ENCODE peak calls at places on chromosomes 12 and 14, in nine cellular contexts. Z is naive thymus-derived CD4-positive, alpha-beta T cell; R is colonic mucosa; F is CD4-positive, CD25-positive, alpha-beta regulatory T cell; H is GM23248; X is tibial nerve; N is mesendoderm; Y is left ventricle myocardium inferior; P is hepatocyte. D is an unnamed sample.

GRCh38 chr14:50741571-50741970 is 73.5 kb upstream of the SAV1 start:
- DNase-seq in Z (no peak), R (no peak), F (peak; percentile 56), H (peak; percentile 39), X (no peak), N (peak; percentile 14), Y (no peak), P (no peak), D (no peak)

GRCh38 chr12:68370667-68371066 is 38.5 kb upstream of the MDM1 start:
- DNase-seq in Z (no peak), R (no peak), F (no peak), H (no peak), X (no peak), N (no peak), Y (no peak), P (no peak), D (no peak)

GRCh38 chr12:13097526-13097925 is 5.9 kb downstream of the GSG1 start:
- DNase-seq in Z (no peak), R (no peak), F (no peak), H (peak; percentile 69), X (no peak), N (no peak), Y (peak; percentile 30), P (no peak), D (no peak)

GRCh38 chr14:90450151-90450550 is 53.3 kb downstream of the CALM1 start:
- DNase-seq in Z (no peak), R (no peak), F (no peak), H (no peak), X (no peak), N (no peak), Y (no peak), P (no peak), D (no peak)

GRCh38 chr14:38129705-38130104 is 78.0 kb upstream of the SSTR1 start:
- DNase-seq in Z (peak; percentile 8), R (no peak), F (no peak), H (no peak), X (no peak), N (no peak), Y (no peak), P (no peak), D (no peak)

GRCh38 chr12:55957106-55957859 is 8.6 kb downstream of the PMEL start:
- DNase-seq in Z (no peak), R (peak; percentile 79), F (no peak), H (no peak), X (no peak), N (no peak), Y (no peak), P (no peak), D (no peak)

GRCh38 chr14:54329082-54329695 is 67.6 kb upstream of the CDKN3 start:
- DNase-seq in Z (no peak), R (peak; percentile 41), F (peak; percentile 36), H (peak; percentile 69), X (peak; percentile 48), N (peak; percentile 96), Y (peak; percentile 19), P (peak; percentile 73), D (peak; percentile 31)

GRCh38 chr14:52856139-52856538 is 64.7 kb upstream of the GNPNAT1 start:
- DNase-seq in Z (no peak), R (no peak), F (no peak), H (no peak), X (no peak), N (peak; percentile 67), Y (no peak), P (no peak), D (no peak)

GRCh38 chr12:109530301-109530685 is 43.0 kb downstream of the MMAB start:
- DNase-seq in Z (no peak), R (no peak), F (no peak), H (no peak), X (no peak), N (no peak), Y (no peak), P (no peak), D (no peak)

GRCh38 chr14:31263485-31264133 is 56.0 kb upstream of the HECTD1 start:
- DNase-seq in Z (no peak), R (no peak), F (no peak), H (peak; percentile 99), X (peak; percentile 68), N (peak; percentile 92), Y (no peak), P (peak; percentile 75), D (no peak)

DNA sequence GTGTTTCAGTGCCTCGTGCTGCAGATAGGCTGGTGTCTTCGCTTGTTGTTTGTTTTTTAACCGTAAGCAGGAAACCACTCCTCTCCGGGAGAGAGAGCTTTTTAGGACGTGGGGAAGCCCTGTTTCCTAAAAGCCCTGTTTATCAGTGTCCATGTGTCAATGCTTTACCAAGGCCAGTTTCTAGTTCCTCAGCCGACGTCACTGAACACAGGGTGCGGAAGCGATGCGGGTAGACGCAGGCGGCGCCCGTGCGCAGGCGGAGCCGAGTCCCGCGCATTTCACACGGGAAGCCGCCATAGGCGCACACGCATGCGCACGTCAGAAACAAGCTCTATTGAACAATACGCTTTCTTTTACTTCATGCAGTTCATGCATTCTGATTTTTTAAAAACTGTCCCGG is 79.8 kb downstream of the GLT1D1 start:
- DNase-seq in Z (peak; percentile 6), R (no peak), F (no peak), H (no peak), X (no peak), N (no peak), Y (no peak), P (no peak), D (no peak)
- H3K36me3 ChIP-seq in Z (no peaks in the 10 kb centered on the region), R (no peaks in the 10 kb centered on the region), F (no peaks in the 10 kb centered on the region), H (no peaks in the 10 kb centered on the region), X (no peaks in the 10 kb centered on the region), N (no peaks in the 10 kb centered on the region), Y (no peaks in the 10 kb centered on the region), P (no peaks in the 10 kb centered on the region), D (no peaks in the 10 kb centered on the region)

GRCh38 chr14:61557854-61558253 is 137.5 kb upstream of the HIF1A start:
- DNase-seq in Z (no peak), R (no peak), F (no peak), H (no peak), X (no peak), N (no peak), Y (no peak), P (no peak), D (no peak)
- H3K4me1 ChIP-seq in Z (no peaks in the 10 kb centered on the region), R (peaks cover 18% of the 10 kb centered on the region), F (peaks cover 3% of the 10 kb centered on the region), H (peaks cover 67% of the 10 kb centered on the region), X (peaks cover 23% of the 10 kb centered on the region), N (peaks cover 9% of the 10 kb centered on the region), Y (peaks cover 70% of the 10 kb centered on the region), P (peaks cover 45% of the 10 kb centered on the region), D (peaks cover 40% of the 10 kb centered on the region)

DNA sequence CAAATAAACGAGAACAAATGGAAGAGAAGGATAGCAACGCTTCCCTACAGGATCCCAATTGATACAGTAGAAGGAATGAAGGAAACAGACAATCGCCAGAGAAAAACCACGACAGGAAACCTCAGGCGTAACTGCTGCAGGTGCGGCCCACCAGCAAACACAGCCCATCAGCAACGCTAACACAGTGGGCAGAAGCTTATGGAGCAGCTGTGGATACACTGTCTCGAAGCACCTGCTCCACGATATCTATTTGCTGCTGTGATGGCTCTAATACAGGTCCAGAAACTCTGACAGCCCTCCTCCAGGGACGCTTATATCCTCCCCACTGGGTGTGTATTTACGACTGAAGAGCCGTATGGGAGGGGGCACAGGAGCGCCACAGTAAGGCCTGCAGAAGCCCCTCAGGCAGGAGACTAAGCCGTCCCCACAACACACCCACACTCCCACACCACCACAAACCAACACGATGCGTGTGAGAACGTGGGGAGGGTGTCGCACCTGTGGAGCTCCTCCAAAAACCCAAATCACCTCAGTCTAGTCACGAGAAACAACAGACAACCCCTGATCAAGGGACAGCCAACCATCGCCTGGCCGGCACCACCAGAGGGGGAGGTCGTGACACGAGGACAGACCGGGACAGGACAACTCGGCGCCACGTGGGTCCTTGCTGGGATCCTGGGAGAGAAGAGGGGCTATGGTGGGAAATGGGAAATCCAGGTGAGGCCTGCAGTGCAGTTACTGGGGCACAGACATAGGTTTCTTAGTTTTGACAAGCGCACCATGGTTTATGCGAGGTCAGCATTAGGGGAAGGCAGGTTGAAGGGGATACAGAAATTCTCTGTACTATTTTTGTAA is 24.0 kb downstream of the POLE start:
- DNase-seq in Z (no peak), R (no peak), F (no peak), H (no peak), X (no peak), N (no peak), Y (no peak), P (no peak), D (no peak)
- H3K36me3 ChIP-seq in Z (peaks cover 9% of the 10 kb centered on the region), R (peaks cover 4% of the 10 kb centered on the region), F (peaks cover 89% of the 10 kb centered on the region), H (peaks cover under 1% of the 10 kb centered on the region), X (peaks cover 98% of the 10 kb centered on the region), N (peaks cover 46% of the 10 kb centered on the region), Y (peaks cover 92% of the 10 kb centered on the region), P (no peaks in the 10 kb centered on the region), D (peaks cover 100% of the 10 kb centered on the region)

DNA sequence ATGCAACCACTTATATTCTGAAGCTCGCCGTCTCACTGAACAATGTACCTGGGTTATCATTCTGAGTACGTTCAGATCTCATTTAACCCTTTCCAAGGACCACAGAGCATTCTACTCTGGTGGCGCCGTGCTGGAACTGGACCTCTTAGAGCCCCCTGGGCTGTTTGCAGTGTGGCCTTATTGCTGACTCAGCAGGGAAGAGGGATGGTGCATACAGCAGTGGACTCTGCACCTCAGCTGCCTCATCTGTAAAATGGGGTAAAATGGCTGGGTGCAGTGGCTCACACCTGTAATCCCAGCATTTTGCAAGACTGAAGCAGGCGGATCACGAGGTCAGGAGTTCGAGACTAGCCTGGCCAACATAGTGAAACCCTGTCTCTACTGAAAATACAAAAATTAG is 2.9 kb downstream of the ALDH2 start:
- DNase-seq in Z (no peak), R (no peak), F (no peak), H (no peak), X (no peak), N (no peak), Y (no peak), P (no peak), D (no peak)
- H3K4me1 ChIP-seq in Z (no peaks in the 10 kb centered on the region), R (peaks cover 29% of the 10 kb centered on the region), F (peaks cover 14% of the 10 kb centered on the region), H (no peaks in the 10 kb centered on the region), X (peaks cover 58% of the 10 kb centered on the region), N (peaks cover 14% of the 10 kb centered on the region), Y (peaks cover 69% of the 10 kb centered on the region), P (peaks cover 43% of the 10 kb centered on the region), D (peaks cover 47% of the 10 kb centered on the region)